ENCODE peak calls at places on chromosomes 13 and 19, in eight cellular contexts. R is myocyte; N is stimulated activated CD8-positive, alpha-beta memory T cell treated with anti-CD3 and anti-CD28 coated beads, Interleukin-2, amount 100 ng/mL, for 48 hours; W is ovary; H is nucleus accumbens; B is cardiac fibroblast; L is cardiac muscle cell; T is stimulated activated CD4-positive, alpha-beta T cell treated with anti-CD3 and anti-CD28 coated beads, Interleukin-1b, Interleukin-23, amount 100 ng/mL, for 1 hour. F is an unnamed sample.

GRCh38 chr13:112980441-112980840 is 11.4 kb downstream of the MCF2L start:
- DNase-seq in L (no peak), B (no peak), W (no peak), N (no peak), H (no peak), T (no peak), R (no peak), F (no peak)

GRCh38 chr13:44972956-44973581 is 16.2 kb downstream of the NUFIP1 start:
- DNase-seq in T (no peak), W (no peak), N (no peak), L (peak), B (peak), R (peak), H (no peak), F (no peak)

GRCh38 chr13:32415019-32415418 is 12.9 kb downstream of the N4BP2L1 start:
- DNase-seq in R (no peak), L (no peak), H (no peak), W (no peak), T (no peak), N (no peak), B (peak), F (no peak)

GRCh38 chr13:113051641-113052040 is 54.0 kb upstream of the F7 start:
- DNase-seq in N (no peak), R (no peak), H (no peak), T (no peak), W (no peak), B (no peak), L (no peak), F (no peak)

GRCh38 chr13:79604752-79605151 is 123.8 kb downstream of the NDFIP2 start:
- DNase-seq in T (no peak), B (peak), H (no peak), W (no peak), L (no peak), R (no peak), N (no peak), F (no peak)

GRCh38 chr19:19661141-19661674 is 2.3 kb downstream of the ATP13A1 start:
- DNase-seq in T (no peak), N (no peak), R (no peak), L (no peak), W (no peak), H (no peak), B (no peak), F (no peak)

GRCh38 chr19:10086032-10086903 is at the start of gene SHFL:
- DNase-seq in H (no peak), L (peak), R (peak), N (peak), B (peak), W (peak), T (peak), F (peak)

GRCh38 chr13:51270606-51271005 is 48.4 kb downstream of the FAM124A start:
- DNase-seq in W (no peak), N (no peak), R (no peak), T (no peak), B (no peak), L (no peak), H (no peak), F (no peak)

GRCh38 chr13:48185018-48185417 is 48.0 kb upstream of the ITM2B start:
- DNase-seq in H (no peak), W (no peak), R (no peak), T (no peak), N (no peak), L (no peak), B (no peak), F (no peak)

GRCh38 chr13:53691417-53691816 is 662.8 kb downstream of the OLFM4 start:
- DNase-seq in W (no peak), T (no peak), R (no peak), L (no peak), H (no peak), B (no peak), N (no peak), F (no peak)